ENCODE peak calls at places on chromosomes 7 and 10, in ten cellular contexts. F is AG09319, R is Panc1, J is glutamatergic neuron, W is sigmoid colon, I is coronary artery, E is astrocyte of the spinal cord, H is activated B cell treated with CpG ODN at 0.5 μM for 24 hours, T is DND-41, K is GM12864. Z is an unnamed sample.

GRCh38 chr7:103632972-103633371 is 187.0 kb upstream of the SLC26A5 start:
- DNase-seq in F (no peak), R (no peak), J (no peak), W (no peak), I (no peak), E (peak), H (no peak), T (no peak), K (no peak), Z (no peak)

GRCh38 chr10:21525367-21526183 is at the start of gene SKIDA1:
- DNase-seq in F (peak), R (no peak), J (peak), W (peak), I (peak), E (peak), H (peak), T (peak), K (no peak), Z (no peak)

GRCh38 chr10:89942217-89942616 is 240.8 kb downstream of the KIF20B start:
- DNase-seq in F (no peak), R (no peak), J (no peak), W (no peak), I (no peak), E (peak), H (no peak), T (no peak), K (no peak), Z (no peak)

GRCh38 chr7:135414850-135415439 is 95.0 kb downstream of the CNOT4 start:
- DNase-seq in F (peak), R (peak), J (peak), W (no peak), I (no peak), E (peak), H (no peak), T (peak), K (peak), Z (no peak)

GRCh38 chr10:97708976-97709745 is 4.4 kb upstream of the MARVELD1 start:
- DNase-seq in F (no peak), R (no peak), J (peak), W (peak), I (peak), E (peak), H (no peak), T (peak), K (no peak), Z (peak)

GRCh38 chr7:80842479-80842797 is 76.4 kb downstream of the SEMA3C start:
- DNase-seq in F (no peak), R (no peak), J (no peak), W (no peak), I (no peak), E (no peak), H (no peak), T (no peak), K (no peak), Z (no peak)

GRCh38 chr10:74190494-74190893 is 39.5 kb downstream of the ADK start:
- DNase-seq in F (no peak), R (no peak), J (no peak), W (no peak), I (no peak), E (no peak), H (no peak), T (no peak), K (no peak), Z (no peak)

GRCh38 chr7:28533731-28534531 is 121.6 kb downstream of the CREB5 start:
- DNase-seq in F (no peak), R (no peak), J (no peak), W (peak), I (no peak), E (peak), H (no peak), T (no peak), K (no peak), Z (no peak)

GRCh38 chr7:30907527-30908267 is 4.0 kb upstream of the AQP1 start:
- DNase-seq in F (no peak), R (no peak), J (no peak), W (no peak), I (peak), E (no peak), H (no peak), T (no peak), K (no peak), Z (no peak)

GRCh38 chr7:107961399-107961798 is 41.6 kb downstream of the LAMB1 start:
- DNase-seq in F (no peak), R (no peak), J (no peak), W (peak), I (no peak), E (no peak), H (no peak), T (no peak), K (no peak), Z (no peak)

GRCh38 chr7:16926283-16926682 is 44.5 kb upstream of the AGR3 start:
- DNase-seq in F (no peak), R (no peak), J (no peak), W (no peak), I (no peak), E (peak), H (no peak), T (peak), K (no peak), Z (no peak)

DNA sequence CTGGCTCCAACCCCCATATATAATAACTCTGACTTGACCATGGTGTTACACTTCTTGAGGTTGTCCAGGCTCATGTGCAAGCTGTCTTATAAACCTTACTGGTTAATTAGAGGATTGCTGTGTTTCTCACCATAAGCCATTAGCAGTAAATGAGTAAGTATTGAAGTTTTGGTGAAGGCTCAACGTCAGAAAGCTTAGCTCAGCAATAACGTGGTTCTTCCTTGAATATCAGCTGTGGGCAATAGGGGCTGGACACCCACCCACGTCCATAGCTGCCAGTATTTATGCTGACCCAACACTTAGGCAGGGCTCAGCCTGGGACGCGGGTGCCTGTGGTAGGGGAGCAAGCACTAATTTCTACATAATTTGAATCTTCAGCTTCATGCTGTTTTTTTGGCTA is 134.1 kb downstream of the SH2D4B start:
- DNase-seq in F (no peak), R (no peak), J (no peak), W (no peak), I (no peak), E (no peak), H (no peak), T (no peak), K (no peak), Z (no peak)
- TF ChIP-seq CTCF in F (no peak), R (no peak), J (no peak), W (no peak), I (no peak), E (no peak), H (no peak), T (no peak), K (no peak), Z (no peak)

GRCh38 chr10:51047857-51048256 is 26.4 kb upstream of the PRKG1 start:
- DNase-seq in F (no peak), R (no peak), J (no peak), W (no peak), I (no peak), E (no peak), H (no peak), T (no peak), K (no peak), Z (no peak)
- TF ChIP-seq CTCF in F (peak), R (peak), J (no peak), W (no peak), I (no peak), E (peak), H (no peak), T (no peak), K (no peak), Z (peak)

GRCh38 chr10:14325325-14325955 is 5.3 kb downstream of the FRMD4A start:
- DNase-seq in F (no peak), R (peak), J (peak), W (no peak), I (no peak), E (peak), H (no peak), T (peak), K (peak), Z (no peak)
- TF ChIP-seq CTCF in F (no peak), R (peak), J (peak), W (no peak), I (no peak), E (peak), H (no peak), T (peak), K (peak), Z (peak)

DNA sequence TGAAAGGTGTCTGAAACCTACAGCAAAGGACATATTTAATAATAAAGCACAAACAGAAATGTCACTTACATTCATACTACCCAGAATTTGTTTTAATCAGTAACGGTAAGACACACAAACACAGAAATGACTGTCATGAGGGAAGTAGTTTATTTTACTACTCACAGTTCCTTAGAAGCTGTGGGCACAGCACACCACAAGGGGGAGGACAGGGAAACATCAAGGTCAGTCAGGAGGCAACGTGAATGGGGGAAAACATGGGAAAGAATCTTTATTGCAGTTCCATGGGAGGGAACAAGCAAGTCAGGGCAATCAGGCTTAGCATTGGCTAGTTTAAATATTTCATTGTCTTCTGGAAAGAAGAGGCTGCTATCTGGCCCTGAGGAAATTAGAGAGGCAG is 123.8 kb upstream of the PDSS1 start:
- DNase-seq in F (no peak), R (no peak), J (no peak), W (no peak), I (no peak), E (no peak), H (no peak), T (no peak), K (no peak), Z (no peak)
- TF ChIP-seq CTCF in F (no peak), R (no peak), J (no peak), W (no peak), I (no peak), E (no peak), H (no peak), T (peak), K (peak), Z (no peak)

GRCh38 chr10:24251547-24251946 is 42.6 kb downstream of the KIAA1217 start:
- DNase-seq in F (no peak), R (no peak), J (no peak), W (no peak), I (no peak), E (no peak), H (no peak), T (no peak), K (no peak), Z (no peak)
- TF ChIP-seq CTCF in F (no peak), R (no peak), J (no peak), W (no peak), I (no peak), E (no peak), H (no peak), T (no peak), K (no peak), Z (no peak)

DNA sequence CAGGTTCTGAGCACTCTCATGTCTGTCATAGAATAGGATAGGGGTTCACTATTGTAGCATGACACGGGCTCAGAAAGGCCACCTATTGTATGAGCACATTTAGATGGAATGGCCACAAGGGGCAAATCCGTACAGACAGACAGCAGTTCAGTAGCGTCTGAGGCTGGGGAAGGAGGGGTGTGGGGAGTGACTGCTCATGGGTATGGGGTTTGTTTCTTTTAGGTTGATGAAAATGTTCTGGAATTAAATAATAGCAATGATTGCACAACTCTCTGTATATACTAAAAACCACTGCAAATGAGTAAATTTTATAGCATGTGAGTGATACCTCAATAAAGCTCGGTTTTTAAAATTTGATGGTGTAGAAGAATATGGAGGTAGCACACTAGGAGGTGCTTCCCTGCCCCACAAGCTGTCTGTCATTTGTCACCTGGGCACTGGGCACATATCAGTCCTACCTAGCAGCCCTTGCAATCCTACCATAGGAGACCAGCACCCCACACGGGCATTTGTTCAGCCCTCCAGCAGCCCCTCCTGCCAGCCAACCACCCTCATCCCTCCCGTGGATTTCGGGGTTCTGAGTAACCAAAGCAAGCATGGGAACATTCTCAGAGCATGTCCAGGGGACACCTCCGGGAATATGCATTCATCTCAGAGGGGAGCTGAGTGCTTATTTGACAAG is 35.2 kb downstream of the KCNMA1 start:
- DNase-seq in F (no peak), R (no peak), J (no peak), W (peak), I (no peak), E (peak), H (no peak), T (no peak), K (no peak), Z (no peak)
- TF ChIP-seq CTCF in F (peak), R (no peak), J (no peak), W (no peak), I (no peak), E (no peak), H (no peak), T (no peak), K (no peak), Z (peak)

GRCh38 chr7:10704653-10705052 is 269.0 kb upstream of the PHF14 start:
- DNase-seq in F (no peak), R (no peak), J (no peak), W (no peak), I (no peak), E (no peak), H (no peak), T (no peak), K (no peak), Z (no peak)

GRCh38 chr7:10706875-10707493 is 266.7 kb upstream of the PHF14 start:
- DNase-seq in F (no peak), R (no peak), J (no peak), W (no peak), I (no peak), E (no peak), H (peak), T (no peak), K (peak), Z (no peak)

GRCh38 chr7:10707519-10707918 is 266.2 kb upstream of the PHF14 start:
- DNase-seq in F (no peak), R (no peak), J (no peak), W (no peak), I (no peak), E (no peak), H (no peak), T (no peak), K (no peak), Z (no peak)

GRCh38 chr7:10703981-10704380 is 269.7 kb upstream of the PHF14 start:
- DNase-seq in F (no peak), R (no peak), J (no peak), W (no peak), I (no peak), E (no peak), H (no peak), T (no peak), K (no peak), Z (no peak)

GRCh38 chr7:10708447-10708846 is 265.2 kb upstream of the PHF14 start:
- DNase-seq in F (no peak), R (peak), J (peak), W (no peak), I (no peak), E (no peak), H (no peak), T (no peak), K (no peak), Z (no peak)
- TF ChIP-seq CTCF in F (no peak), R (peak), J (peak), W (no peak), I (no peak), E (no peak), H (no peak), T (peak), K (peak), Z (peak)

Z was measured in osteocyte.